ENCODE peak calls at places on chromosomes 7 and 10, in eight cellular contexts. R is heart left ventricle, T is AG04450, S is epithelial cell of esophagus, K is ovary, F is coronary artery, A is OCI-LY7, J is tibial nerve. Y is an unnamed sample.

GRCh38 chr7:99780588-99780987 is 3.4 kb downstream of the CYP3A4 start:
- DNase-seq in R (no peak), T (no peak), S (no peak), K (no peak), F (no peak), A (no peak), J (no peak), Y (no peak)

GRCh38 chr7:36286241-36286640 is 103.4 kb upstream of the ANLN start:
- DNase-seq in R (no peak), T (no peak), S (no peak), K (no peak), F (no peak), A (peak; percentile 55), J (no peak), Y (no peak)

GRCh38 chr7:68925241-68925640 is 673.0 kb upstream of the AUTS2 start:
- DNase-seq in R (no peak), T (no peak), S (no peak), K (no peak), F (no peak), A (no peak), J (no peak), Y (no peak)

GRCh38 chr10:97230146-97230545 is 44.4 kb upstream of the SLIT1 start:
- DNase-seq in R (no peak), T (no peak), S (peak; percentile 7), K (no peak), F (no peak), A (no peak), J (no peak), Y (no peak)

GRCh38 chr7:105257338-105257737 is 131.4 kb downstream of the SRPK2 start:
- DNase-seq in R (no peak), T (no peak), S (no peak), K (no peak), F (no peak), A (peak; percentile 3), J (no peak), Y (no peak)

GRCh38 chr7:26052721-26053120 is 99.3 kb upstream of the NFE2L3 start:
- DNase-seq in R (no peak), T (no peak), S (peak; percentile 79), K (no peak), F (no peak), A (no peak), J (no peak), Y (no peak)

GRCh38 chr7:134480730-134481129 is 21.8 kb upstream of the AKR1B1 start:
- DNase-seq in R (no peak), T (no peak), S (peak; percentile 53), K (no peak), F (no peak), A (no peak), J (no peak), Y (no peak)

GRCh38 chr10:97915346-97915745 is 65.7 kb downstream of the GOLGA7B start:
- DNase-seq in R (no peak), T (no peak), S (no peak), K (no peak), F (no peak), A (no peak), J (no peak), Y (no peak)

GRCh38 chr7:5421626-5422323 is 1.9 kb downstream of the TNRC18 start:
- DNase-seq in R (peak; percentile 63), T (no peak), S (no peak), K (peak; percentile 75), F (peak; percentile 83), A (no peak), J (peak; percentile 68), Y (no peak)

GRCh38 chr7:149317986-149318672 is 56.1 kb downstream of the ZNF783 start:
- DNase-seq in R (no peak), T (no peak), S (no peak), K (no peak), F (no peak), A (peak; percentile 30), J (no peak), Y (no peak)

GRCh38 chr10:96133135-96133534 is 3.0 kb downstream of the ZNF518A start:
- DNase-seq in R (no peak), T (no peak), S (peak; percentile 65), K (no peak), F (no peak), A (no peak), J (no peak), Y (no peak)

GRCh38 chr10:107409517-107409916 is 245.0 kb upstream of the SORCS1 start:
- DNase-seq in R (no peak), T (no peak), S (peak; percentile 62), K (no peak), F (no peak), A (peak; percentile 1), J (no peak), Y (no peak)
- TF ChIP-seq CTCF in R (no peak), T (no peak), S (peak; percentile 51), K (no peak), F (no peak), A (peak; percentile 56), J (no peak), Y (no peak)

DNA sequence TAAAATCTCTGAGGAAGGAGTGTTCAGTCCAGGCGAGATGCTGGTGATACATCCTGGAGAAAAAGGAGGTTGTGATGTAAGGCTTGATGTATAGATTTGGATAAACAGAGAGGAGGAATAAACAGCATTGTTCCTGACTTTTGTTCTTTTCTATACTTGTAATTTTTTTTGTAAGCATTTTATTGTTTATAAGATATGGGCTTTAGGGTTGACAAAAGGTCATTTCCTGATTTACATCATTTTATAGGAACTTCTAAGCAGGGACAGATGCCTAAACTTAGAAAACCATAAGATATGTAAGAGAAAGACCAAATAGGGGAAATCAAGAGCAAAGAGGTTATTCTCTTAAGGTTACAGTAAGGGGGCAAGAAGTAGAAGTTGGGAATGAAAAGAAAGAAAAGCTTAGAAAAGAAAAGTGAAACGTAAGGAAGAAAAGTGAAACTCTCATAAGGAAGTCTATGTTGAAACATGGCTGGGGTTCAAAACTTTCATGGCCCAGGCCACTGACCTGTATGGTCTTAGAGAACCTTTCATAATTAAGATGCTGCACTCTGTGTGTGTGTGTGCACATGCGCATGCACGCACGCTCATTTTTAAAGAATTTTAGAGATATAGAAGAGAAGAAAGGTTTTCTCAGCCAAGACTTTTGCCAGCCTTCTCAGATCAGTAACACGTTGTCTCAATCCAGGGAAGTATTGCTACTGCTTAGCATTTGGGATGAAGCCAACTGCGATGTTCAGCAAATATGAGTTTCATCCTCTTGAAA is 16.5 kb upstream of the SLC26A4 start:
- DNase-seq in R (no peak), T (no peak), S (no peak), K (peak; percentile 38), F (no peak), A (no peak), J (no peak), Y (no peak)
- H3K4me3 ChIP-seq in R (no peak overlapping the region), T (no peak overlapping the region), S (no peak overlapping the region), K (no peak overlapping the region), F (no peak overlapping the region), A (no peak overlapping the region), J (no peak overlapping the region), Y (no peak overlapping the region)

GRCh38 chr7:30074422-30075030 is 46.3 kb downstream of the PLEKHA8 start:
- DNase-seq in R (no peak), T (no peak), S (peak; percentile 68), K (no peak), F (no peak), A (peak; percentile 62), J (no peak), Y (no peak)
- TF ChIP-seq CTCF in R (peak; percentile 35), T (peak; percentile 62), S (peak; percentile 51), K (no peak), F (no peak), A (peak; percentile 87), J (no peak), Y (peak; percentile 37)

DNA sequence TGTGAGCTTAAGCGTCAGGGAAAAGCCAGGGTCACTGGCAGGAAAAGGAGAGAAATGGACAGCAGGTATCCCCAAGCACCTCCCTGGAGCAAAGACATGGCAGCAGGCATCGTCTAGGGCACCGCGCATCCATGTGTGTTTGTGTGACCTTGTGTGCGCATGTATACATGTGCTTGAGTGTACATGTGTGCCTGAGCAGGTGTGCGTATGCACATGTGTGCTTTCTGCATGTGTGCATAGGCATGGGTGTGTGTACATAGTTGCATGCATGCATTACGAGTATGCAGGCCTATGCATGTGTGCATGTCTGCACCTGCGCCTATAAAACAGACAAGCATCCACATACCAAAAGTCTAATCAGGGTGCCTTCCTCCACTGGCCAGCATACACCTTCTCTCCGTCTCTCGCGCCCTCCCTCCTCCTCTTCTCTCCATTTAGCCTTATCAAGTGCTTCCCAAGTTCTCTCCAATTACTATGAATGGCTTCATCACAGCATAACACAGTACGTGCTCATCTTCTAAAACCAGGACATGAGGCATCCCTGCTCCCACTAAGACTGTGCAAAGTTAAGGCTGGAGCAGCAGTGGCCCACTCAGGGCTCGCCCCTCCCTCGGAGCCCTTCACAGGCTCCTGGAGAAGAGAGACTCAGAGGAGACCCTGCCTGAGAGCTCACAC is 30.6 kb downstream of the RASGEF1A start:
- DNase-seq in R (no peak), T (no peak), S (no peak), K (no peak), F (no peak), A (no peak), J (no peak), Y (no peak)
- H3K4me3 ChIP-seq in R (no peak overlapping the region), T (no peak overlapping the region), S (no peak overlapping the region), K (no peak overlapping the region), F (no peak overlapping the region), A (no peak overlapping the region), J (no peak overlapping the region), Y (no peak overlapping the region)

GRCh38 chr7:94303736-94304135 is 91.0 kb upstream of the COL1A2 start:
- DNase-seq in R (peak; percentile 33), T (peak; percentile 62), S (no peak), K (peak; percentile 51), F (no peak), A (no peak), J (peak; percentile 31), Y (no peak)

GRCh38 chr7:94297397-94297838 is 97.3 kb upstream of the COL1A2 start:
- DNase-seq in R (peak; percentile 66), T (peak; percentile 94), S (peak; percentile 86), K (peak; percentile 80), F (peak; percentile 94), A (no peak), J (peak; percentile 80), Y (peak; percentile 75)

GRCh38 chr7:94298943-94299342 is 95.8 kb upstream of the COL1A2 start:
- DNase-seq in R (no peak), T (peak; percentile 68), S (peak; percentile 34), K (peak; percentile 28), F (no peak), A (no peak), J (peak; percentile 21), Y (no peak)

GRCh38 chr7:94300176-94300835 is 94.4 kb upstream of the COL1A2 start:
- DNase-seq in R (no peak), T (no peak), S (peak; percentile 1), K (no peak), F (no peak), A (no peak), J (no peak), Y (no peak)

DNA sequence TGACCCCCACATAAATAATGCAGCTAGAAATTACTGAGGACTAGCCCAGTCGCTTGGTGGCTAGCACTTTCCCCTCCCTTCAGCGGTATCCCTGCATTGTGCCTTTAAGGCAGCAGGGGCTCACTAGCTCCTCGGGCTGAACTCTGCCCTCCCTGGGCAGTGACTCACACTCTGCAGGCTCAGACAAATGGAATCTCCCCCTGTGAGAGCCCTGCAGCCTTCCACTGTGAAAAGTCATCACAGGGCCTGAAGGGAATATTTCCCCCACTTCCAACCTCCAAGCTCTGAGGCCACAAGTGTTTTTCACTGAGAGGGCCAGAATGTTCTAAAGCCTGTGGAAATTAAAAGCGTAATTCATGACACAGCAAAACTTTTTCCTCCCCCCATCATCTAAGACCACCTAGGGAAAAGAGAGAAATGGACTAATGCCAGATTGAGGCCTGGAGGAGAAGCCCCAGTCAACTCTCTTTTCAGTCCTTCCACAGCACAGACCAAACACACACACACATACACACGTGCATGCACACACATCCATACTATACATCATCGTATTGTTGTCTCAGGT is 93.6 kb upstream of the COL1A2 start:
- DNase-seq in R (peak; percentile 71), T (peak; percentile 94), S (peak; percentile 90), K (peak; percentile 89), F (peak; percentile 93), A (no peak), J (peak; percentile 63), Y (peak; percentile 90)
- TF ChIP-seq CTCF in R (no peak), T (peak; percentile 40), S (no peak), K (no peak), F (no peak), A (no peak), J (no peak), Y (no peak)

Y was measured in HFF-Myc.